ENCODE peak calls at places on chromosomes 4 and X, in five cellular contexts. W is SK-N-SH, P is GM23248, L is mesendoderm, X is endodermal cell. C is an unnamed sample.

GRCh38 chr4:139489638-139490037 is 35.7 kb downstream of the RAB33B start:
- DNase-seq in W (no peak), L (no peak), P (no peak), X (no peak), C (no peak)

GRCh38 chrX:110310000-110310790 is 7.7 kb downstream of the AMMECR1 start:
- DNase-seq in L (no peak), W (no peak), X (no peak), P (peak), C (no peak)

GRCh38 chr4:6097581-6097980 is 79.3 kb upstream of the C4orf50 start:
- DNase-seq in W (no peak), L (no peak), X (no peak), P (no peak), C (no peak)

GRCh38 chr4:64388252-64388651 is 21.0 kb downstream of the TECRL start:
- DNase-seq in L (no peak), P (no peak), W (no peak), X (no peak), C (no peak)

GRCh38 chrX:41559662-41560061 is 112.5 kb downstream of the NYX start:
- DNase-seq in L (no peak), W (no peak), X (no peak), P (peak), C (peak)

GRCh38 chr4:185640809-185641675 is 105.7 kb upstream of the PDLIM3 start:
- DNase-seq in P (peak), L (peak), X (no peak), W (peak), C (peak)

GRCh38 chr4:142130636-142131035 is 494.3 kb downstream of the IL15 start:
- DNase-seq in W (no peak), L (no peak), P (no peak), X (no peak), C (no peak)

GRCh38 chrX:45761920-45762319 is 561.2 kb upstream of the DIPK2B start:
- DNase-seq in P (no peak), W (no peak), L (no peak), X (no peak), C (no peak)

GRCh38 chr4:54647070-54647469 is 10.7 kb upstream of the KIT start:
- DNase-seq in P (no peak), X (no peak), W (no peak), L (no peak), C (no peak)

GRCh38 chr4:82372874-82373815 is 646 bp downstream of the HNRNPD start:
- DNase-seq in X (peak), P (peak), W (peak), L (peak), C (peak)

GRCh38 chrX:22237479-22237878 is 35.2 kb upstream of the CBLL2 start:
- DNase-seq in L (no peak), X (no peak), W (no peak), P (peak), C (no peak)

GRCh38 chr4:158209825-158210807 is at the start of gene TMEM144:
- DNase-seq in W (no peak), L (peak), X (peak), P (peak), C (peak)

GRCh38 chr4:76198411-76199237 is 15.0 kb downstream of the SCARB2 start:
- DNase-seq in P (peak), X (peak), L (peak), W (peak), C (peak)

GRCh38 chrX:24647257-24648058 is at the start of gene PCYT1B:
- DNase-seq in X (peak), W (peak), P (peak), L (peak), C (peak)

GRCh38 chr4:89549907-89550306 is 242.3 kb upstream of the GPRIN3 start:
- DNase-seq in X (no peak), P (peak), L (no peak), W (no peak), C (peak)

GRCh38 chr4:7763788-7764187 is 175.9 kb downstream of the AFAP1 start:
- DNase-seq in P (peak), X (no peak), L (peak), W (no peak), C (peak)

DNA sequence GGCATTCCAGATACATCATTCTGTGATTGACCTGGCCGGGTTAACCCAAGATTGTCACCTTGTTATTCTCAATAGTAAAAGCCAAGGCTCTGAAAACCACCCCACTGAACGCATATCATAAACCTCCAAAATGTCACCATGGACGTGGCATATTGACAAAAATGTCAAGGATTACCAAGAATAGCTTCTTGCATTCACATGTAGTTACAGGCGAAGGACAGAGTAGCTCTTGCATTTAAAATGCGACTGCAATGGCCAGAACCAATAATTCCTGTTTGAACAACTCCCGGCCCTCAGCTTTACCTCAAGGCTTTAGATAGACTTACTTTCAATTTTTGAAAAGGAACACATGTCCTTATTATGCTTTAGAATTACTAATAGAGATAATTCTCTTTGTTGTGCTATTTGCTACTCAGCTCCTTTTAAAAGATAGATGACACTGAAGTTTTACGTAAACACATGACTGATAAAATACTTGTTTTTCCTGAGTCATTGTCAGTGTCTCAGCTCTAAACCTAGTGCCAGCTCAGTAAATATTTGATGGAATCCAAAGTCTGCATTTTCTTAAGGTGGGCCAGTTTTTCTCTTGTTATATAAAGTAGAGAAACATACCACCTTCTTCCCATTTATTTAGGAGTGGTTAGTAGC is 66.3 kb downstream of the CLDN34 start:
- DNase-seq in P (peak), W (no peak), X (no peak), L (no peak), C (no peak)
- H3K9ac ChIP-seq in P (no peak), W (no peak), X (no peak), L (no peak), C (no peak)

GRCh38 chr4:74098628-74098995 is 383 bp downstream of the CXCL2 start:
- DNase-seq in P (peak), X (peak), L (no peak), W (no peak), C (no peak)
- H3K27ac ChIP-seq in P (peak), X (no peak), L (no peak), W (peak), C (peak)

GRCh38 chrX:72202792-72203401 is 21.3 kb downstream of the PIN4 start:
- DNase-seq in X (peak), W (no peak), P (no peak), L (peak), C (no peak)

GRCh38 chrX:72201836-72202536 is 20.4 kb downstream of the PIN4 start:
- DNase-seq in W (no peak), L (peak), X (no peak), P (peak), C (peak)

GRCh38 chrX:72208126-72208525 is 26.6 kb downstream of the PIN4 start:
- DNase-seq in P (peak), X (no peak), L (no peak), W (no peak), C (peak)

DNA sequence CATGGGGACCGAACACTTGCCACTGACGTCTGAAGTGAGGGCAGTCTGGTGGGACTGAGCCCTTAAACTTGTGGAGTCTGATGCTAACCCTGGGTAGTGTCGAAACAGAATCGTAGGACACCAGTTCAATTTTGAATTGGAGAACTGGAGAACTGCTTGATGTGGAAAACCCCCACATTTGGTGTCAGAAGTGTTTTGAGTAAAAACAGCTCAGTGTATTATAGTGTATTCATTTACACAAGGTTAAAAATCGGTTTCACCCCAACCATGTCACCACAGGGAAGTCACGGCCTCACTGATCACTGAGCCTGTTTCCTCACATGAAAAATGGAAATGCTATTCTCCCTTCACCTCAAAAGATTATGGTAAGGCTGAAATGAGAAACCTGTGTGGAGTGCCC is 21.9 kb downstream of the PIN4 start:
- DNase-seq in P (no peak), L (no peak), W (no peak), X (no peak), C (no peak)
- H3K9ac ChIP-seq in P (no peak), L (no peak), W (no peak), X (no peak), C (no peak)

DNA sequence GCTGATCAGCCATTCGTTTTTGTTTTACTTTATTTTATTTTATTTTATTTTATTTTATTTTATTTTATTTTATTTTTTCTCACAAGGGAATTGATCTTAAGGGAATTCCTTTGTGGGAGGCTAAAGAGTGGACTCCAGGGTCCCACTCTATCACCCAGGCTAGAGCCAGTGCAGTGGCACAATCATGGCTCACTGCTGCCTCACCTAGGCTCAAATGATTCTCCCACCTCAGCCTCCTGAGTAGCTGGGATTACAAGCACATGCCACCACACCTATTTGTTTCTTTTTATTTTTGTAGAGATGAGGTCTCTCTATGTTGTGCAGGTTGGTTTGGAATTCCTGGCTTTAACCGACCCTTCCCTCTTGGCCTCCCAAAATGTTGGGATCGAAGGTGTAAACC is 17.5 kb upstream of the PABPC4L start:
- DNase-seq in L (no peak), W (no peak), P (no peak), X (peak), C (no peak)
- H3K27ac ChIP-seq in L (no peak), W (no peak), P (no peak), X (no peak), C (no peak)

C was measured in fibroblast of lung.